ENCODE peak calls at places on chromosome 4, in five cellular contexts. Q is uterus, S is vagina, N is fibroblast of lung, I is HCT116. E is an unnamed sample.

GRCh38 chr4:183171484-183172267 is 72.6 kb downstream of the WWC2 start:
- DNase-seq in Q (no peak), S (no peak), N (peak), I (no peak), E (no peak)

GRCh38 chr4:143406523-143406922 is 69.8 kb downstream of the GAB1 start:
- DNase-seq in Q (peak), S (no peak), N (peak), I (no peak), E (no peak)

GRCh38 chr4:28167411-28167810 is 1306.8 kb downstream of the STIM2 start:
- DNase-seq in Q (no peak), S (no peak), N (no peak), I (no peak), E (no peak)

GRCh38 chr4:75653845-75654503 is 19.2 kb downstream of the G3BP2 start:
- DNase-seq in Q (no peak), S (no peak), N (peak), I (no peak), E (no peak)

GRCh38 chr4:108287834-108288413 is 119.2 kb upstream of the LEF1 start:
- DNase-seq in Q (no peak), S (no peak), N (peak), I (no peak), E (no peak)

GRCh38 chr4:148574502-148574901 is 132.3 kb upstream of the NR3C2 start:
- DNase-seq in Q (no peak), S (no peak), N (peak), I (no peak), E (no peak)

GRCh38 chr4:157674699-157675098 is 454.2 kb downstream of the GRIA2 start:
- DNase-seq in Q (no peak), S (no peak), N (no peak), I (no peak), E (no peak)

GRCh38 chr4:29319663-29320340 is 1400.4 kb upstream of the PCDH7 start:
- DNase-seq in Q (no peak), S (no peak), N (no peak), I (no peak), E (no peak)

GRCh38 chr4:137601924-137602323 is 69.6 kb upstream of the PCDH18 start:
- DNase-seq in Q (no peak), S (no peak), N (peak), I (no peak), E (no peak)

GRCh38 chr4:11949355-11949754 is 520.7 kb upstream of the HS3ST1 start:
- DNase-seq in Q (no peak), S (no peak), N (no peak), I (peak), E (no peak)

GRCh38 chr4:142406051-142406549 is 440.0 kb downstream of the INPP4B start:
- DNase-seq in Q (no peak), S (no peak), N (peak), I (no peak), E (no peak)

GRCh38 chr4:142347241-142347640 is 498.9 kb downstream of the INPP4B start:
- DNase-seq in Q (no peak), S (no peak), N (peak), I (no peak), E (no peak)

GRCh38 chr4:167550021-167550420 is 315.7 kb upstream of the SPOCK3 start:
- DNase-seq in Q (no peak), S (no peak), N (no peak), I (no peak), E (no peak)

GRCh38 chr4:183335369-183335940 is 13.2 kb upstream of the CLDN24 start:
- DNase-seq in Q (no peak), S (no peak), N (peak), I (peak), E (no peak)

GRCh38 chr4:173410106-173410505 is 11.2 kb upstream of the SCRG1 start:
- DNase-seq in Q (no peak), S (no peak), N (no peak), I (no peak), E (no peak)

GRCh38 chr4:127140306-127140705 is 492.5 kb upstream of the INTU start:
- DNase-seq in Q (no peak), S (no peak), N (peak), I (no peak), E (no peak)

GRCh38 chr4:113901994-113902787 is 77.3 kb downstream of the ARSJ start:
- DNase-seq in Q (no peak), S (no peak), N (no peak), I (no peak), E (peak)

GRCh38 chr4:16908377-16909021 is 10.1 kb upstream of the LDB2 start:
- DNase-seq in Q (no peak), S (no peak), N (no peak), I (no peak), E (no peak)

GRCh38 chr4:87555751-87556619 is 26.8 kb upstream of the SPARCL1 start:
- DNase-seq in Q (no peak), S (no peak), N (peak), I (no peak), E (no peak)

GRCh38 chr4:158793021-158793420 is 24.2 kb downstream of the FNIP2 start:
- DNase-seq in Q (no peak), S (no peak), N (no peak), I (no peak), E (no peak)

GRCh38 chr4:40262079-40262528 is 65.3 kb downstream of the RHOH start:
- DNase-seq in Q (no peak), S (no peak), N (no peak), I (no peak), E (no peak)

GRCh38 chr4:169099775-169100180 is 89.7 kb upstream of the CBR4 start:
- DNase-seq in Q (peak), S (no peak), N (peak), I (no peak), E (no peak)

GRCh38 chr4:70511365-70511764 is 7.0 kb upstream of the AMTN start:
- DNase-seq in Q (no peak), S (no peak), N (no peak), I (no peak), E (no peak)

GRCh38 chr4:6943870-6944195 is 34.2 kb downstream of the TBC1D14 start:
- DNase-seq in Q (no peak), S (no peak), N (no peak), I (no peak), E (no peak)

GRCh38 chr4:114287079-114287696 is 307.7 kb upstream of the ARSJ start:
- DNase-seq in Q (no peak), S (no peak), N (no peak), I (no peak), E (no peak)

GRCh38 chr4:90542216-90542615 is 415.0 kb downstream of the CCSER1 start:
- DNase-seq in Q (no peak), S (no peak), N (no peak), I (no peak), E (no peak)

GRCh38 chr4:1720163-1720983 is 750 bp downstream of the TMEM129 start:
- DNase-seq in Q (no peak), S (no peak), N (peak), I (no peak), E (peak)

GRCh38 chr4:138522366-138522765 is 280.2 kb upstream of the SLC7A11 start:
- DNase-seq in Q (no peak), S (no peak), N (peak), I (peak), E (no peak)

GRCh38 chr4:38173935-38174334 is 213.7 kb downstream of the PTTG2 start:
- DNase-seq in Q (no peak), S (no peak), N (no peak), I (no peak), E (no peak)

GRCh38 chr4:173852775-173853174 is 322.7 kb upstream of the HAND2 start:
- DNase-seq in Q (no peak), S (no peak), N (no peak), I (no peak), E (no peak)

GRCh38 chr4:3201718-3202702 is 46.9 kb upstream of the MSANTD1 start:
- DNase-seq in Q (no peak), S (no peak), N (peak), I (no peak), E (no peak)

DNA sequence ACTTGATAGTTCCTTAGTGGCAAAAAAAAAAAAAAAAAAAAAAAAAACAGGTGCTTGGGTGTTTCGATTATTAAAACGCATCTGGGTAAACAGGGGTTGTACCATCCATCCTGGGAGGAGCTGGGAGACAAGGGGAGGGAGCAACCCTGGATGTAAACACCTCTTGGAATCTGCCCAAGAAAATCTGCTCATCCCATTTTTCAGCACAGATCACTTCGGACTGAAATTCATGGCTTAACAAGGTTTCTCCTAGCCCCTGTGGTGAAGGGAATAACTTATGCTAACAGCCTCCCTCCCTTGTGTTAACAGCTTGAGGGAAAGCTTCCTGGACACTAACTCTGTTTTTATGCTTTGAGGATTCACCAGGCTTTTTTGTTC is 1.7 kb downstream of the BMP3 start:
- DNase-seq in Q (no peak), S (no peak), N (no peak), I (no peak), E (no peak)
- H3K27ac ChIP-seq in Q (no peak), S (no peak), N (no peak), I (no peak), E (no peak)

DNA sequence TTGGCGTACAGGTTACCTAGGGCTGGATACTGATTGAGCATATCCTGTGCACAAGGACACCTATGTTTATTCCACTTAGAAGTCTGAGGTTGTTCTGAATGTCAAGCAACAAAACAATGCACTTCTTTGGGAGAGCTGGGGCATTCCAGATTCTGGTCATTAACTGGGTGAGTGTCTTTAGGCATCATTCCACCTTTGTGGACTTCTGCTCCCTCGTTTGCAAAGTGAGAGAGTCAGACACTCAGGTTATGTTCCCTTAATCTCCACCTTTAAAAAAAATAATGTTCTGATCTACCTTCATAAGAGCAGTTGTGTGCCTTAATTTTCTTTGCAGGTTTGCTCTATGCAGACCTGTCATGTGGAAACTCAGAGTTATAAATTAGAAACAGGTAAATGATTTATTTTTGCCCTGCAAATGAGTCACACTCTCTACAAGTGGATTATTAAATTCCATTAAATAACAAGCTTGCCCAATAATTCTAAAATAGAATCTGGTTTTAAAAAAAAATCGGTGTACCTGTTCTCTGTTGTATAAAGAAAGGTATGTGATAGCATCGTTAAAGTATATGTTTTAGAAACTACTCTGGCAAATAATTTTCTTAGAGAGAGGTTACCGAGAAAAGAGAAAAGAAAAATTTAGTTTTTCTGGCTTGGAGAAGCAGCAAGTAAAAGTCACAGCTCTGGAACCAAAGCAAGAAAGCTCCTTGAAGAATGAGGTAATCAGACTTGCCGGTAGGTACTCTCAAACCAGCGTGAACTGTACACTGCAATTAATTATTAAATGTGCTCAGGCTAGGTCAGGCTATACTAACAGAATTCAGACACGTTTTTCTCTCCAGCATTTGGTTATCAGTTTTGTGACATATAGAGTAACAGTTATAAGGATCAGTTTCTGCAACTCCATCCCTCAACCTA is 93.2 kb downstream of the SORBS2 start:
- DNase-seq in Q (no peak), S (no peak), N (no peak), I (no peak), E (no peak)
- H3K4me3 ChIP-seq in Q (no peak), S (no peak), N (no peak), I (no peak), E (no peak)

GRCh38 chr4:43411226-43411625 is 518.7 kb downstream of the GRXCR1 start:
- DNase-seq in Q (no peak), S (no peak), N (peak), I (no peak), E (no peak)
- TF ChIP-seq CTCF in Q (no peak), S (no peak), N (no peak), I (no peak), E (no peak)

GRCh38 chr4:95531141-95531540 is 17.6 kb downstream of the UNC5C start:
- DNase-seq in Q (no peak), S (no peak), N (no peak), I (no peak), E (no peak)
- H3K27ac ChIP-seq in Q (no peak), S (no peak), N (no peak), I (no peak), E (no peak)

GRCh38 chr4:57109530-57109846 is 697 bp downstream of the IGFBP7 start:
- DNase-seq in Q (no peak), S (no peak), N (no peak), I (no peak), E (no peak)
- H3K4me3 ChIP-seq in Q (peak), S (peak), N (peak), I (no peak), E (peak)